ENCODE peak calls at places on chromosomes 5 and 9, in ten cellular contexts. B is thyroid gland; E is ovary; K is mucosa of descending colon; C is ELR; A is astrocyte of the spinal cord; J is epithelial cell of prostate; N is B cell; S is NCI-H774; H is stimulated activated CD8-positive, alpha-beta memory T cell treated with anti-CD3 and anti-CD28 coated beads, Interleukin-7, amount 100 ng/mL, for 4 hours. U is an unnamed sample.

GRCh38 chr5:76615759-76616158 is 7.4 kb downstream of the F2RL2 start:
- DNase-seq in B (no peak), E (no peak), K (no peak), C (peak; percentile 39), A (peak; percentile 74), J (no peak), N (no peak), S (no peak), H (no peak), U (no peak)

GRCh38 chr5:9545959-9546851 is at the start of gene SEMA5A:
- DNase-seq in B (peak; percentile 72), E (peak; percentile 68), K (peak; percentile 83), C (peak; percentile 80), A (peak; percentile 68), J (no peak), N (no peak), S (no peak), H (no peak), U (peak; percentile 76)

GRCh38 chr5:39547548-39548154 is 122.9 kb upstream of the DAB2 start:
- DNase-seq in B (peak; percentile 8), E (no peak), K (peak; percentile 84), C (peak; percentile 81), A (peak; percentile 75), J (no peak), N (no peak), S (peak; percentile 77), H (no peak), U (peak; percentile 59)

GRCh38 chr5:386432-387341 is 56.3 kb upstream of the EXOC3 start:
- DNase-seq in B (no peak), E (peak; percentile 4), K (no peak), C (no peak), A (no peak), J (no peak), N (no peak), S (no peak), H (no peak), U (no peak)

GRCh38 chr5:168790691-168791230 is 211.6 kb upstream of the PANK3 start:
- DNase-seq in B (no peak), E (no peak), K (no peak), C (no peak), A (no peak), J (no peak), N (no peak), S (no peak), H (no peak), U (no peak)

GRCh38 chr5:158135682-158136176 is 276.8 kb upstream of the CLINT1 start:
- DNase-seq in B (no peak), E (no peak), K (no peak), C (no peak), A (no peak), J (no peak), N (no peak), S (no peak), H (no peak), U (no peak)

GRCh38 chr9:117772960-117773359 is 68.8 kb downstream of the TLR4 start:
- DNase-seq in B (no peak), E (no peak), K (peak; percentile 21), C (peak; percentile 55), A (peak; percentile 65), J (peak; percentile 18), N (no peak), S (no peak), H (no peak), U (peak; percentile 3)

GRCh38 chr9:136567651-136568287 is 21.9 kb upstream of the NOTCH1 start:
- DNase-seq in B (peak; percentile 55), E (peak; percentile 77), K (peak; percentile 50), C (peak; percentile 89), A (peak; percentile 65), J (no peak), N (no peak), S (no peak), H (no peak), U (peak; percentile 86)

GRCh38 chr9:115627511-115627910 is 509.6 kb upstream of the TNC start:
- DNase-seq in B (no peak), E (no peak), K (no peak), C (no peak), A (no peak), J (no peak), N (no peak), S (no peak), H (no peak), U (no peak)

GRCh38 chr5:139904566-139905400 is 109.2 kb downstream of the PSD2 start:
- DNase-seq in B (no peak), E (peak; percentile 36), K (no peak), C (no peak), A (peak; percentile 4), J (no peak), N (no peak), S (no peak), H (no peak), U (no peak)

GRCh38 chr9:121889990-121890563 is 203.0 kb downstream of the TTLL11 start:
- DNase-seq in B (peak; percentile 35), E (no peak), K (no peak), C (peak; percentile 84), A (peak; percentile 40), J (no peak), N (no peak), S (no peak), H (no peak), U (peak; percentile 28)

GRCh38 chr9:69253057-69253456 is 72.0 kb upstream of the ENTREP1 start:
- DNase-seq in B (no peak), E (no peak), K (no peak), C (no peak), A (peak; percentile 12), J (peak; percentile 41), N (no peak), S (no peak), H (no peak), U (peak; percentile 94)

GRCh38 chr5:163269624-163270023 is 167.8 kb upstream of the CCNG1 start:
- DNase-seq in B (no peak), E (no peak), K (no peak), C (no peak), A (peak; percentile 44), J (no peak), N (no peak), S (no peak), H (no peak), U (no peak)

GRCh38 chr9:89891221-89892052 is 286.6 kb downstream of the GADD45G start:
- DNase-seq in B (no peak), E (peak; percentile 91), K (peak; percentile 31), C (no peak), A (no peak), J (no peak), N (no peak), S (no peak), H (no peak), U (no peak)

GRCh38 chr9:114884787-114885452 is 45.5 kb downstream of the TNFSF8 start:
- DNase-seq in B (no peak), E (no peak), K (peak; percentile 92), C (no peak), A (no peak), J (peak; percentile 84), N (no peak), S (no peak), H (no peak), U (peak; percentile 95)

GRCh38 chr9:87612536-87612935 is 113.4 kb upstream of the CTSL start:
- DNase-seq in B (no peak), E (no peak), K (no peak), C (no peak), A (no peak), J (no peak), N (no peak), S (no peak), H (no peak), U (no peak)

GRCh38 chr9:112322701-112323377 is 10.6 kb downstream of the PTBP3 start:
- DNase-seq in B (no peak), E (no peak), K (no peak), C (no peak), A (no peak), J (no peak), N (no peak), S (no peak), H (no peak), U (no peak)

GRCh38 chr5:156942064-156942463 is 21.0 kb downstream of the TIMD4 start:
- DNase-seq in B (no peak), E (no peak), K (peak; percentile 6), C (no peak), A (no peak), J (no peak), N (no peak), S (no peak), H (no peak), U (no peak)

U was measured in epithelial cell of esophagus.